ENCODE peak calls at places on chromosomes 11 and 22, in six cellular contexts. X is effector CD4-positive, alpha-beta T cell; E is HFFc6; Y is stomach; M is stimulated activated CD8-positive, alpha-beta memory T cell treated with anti-CD3 and anti-CD28 coated beads, Interleukin-12 subunit alpha, Interleukin-12 subunit beta, amount 100 ng/mL, for 4 hours; G is ureter. N is an unnamed sample.

GRCh38 chr11:73147771-73148681 is 5.9 kb upstream of the FCHSD2 start:
- DNase-seq in X (no peak), E (no peak), Y (no peak), M (no peak), G (no peak), N (peak; percentile 87)

GRCh38 chr11:61480936-61481335 is 27.6 kb upstream of the LRRC10B start:
- DNase-seq in X (no peak), E (no peak), Y (no peak), M (no peak), G (peak; percentile 72), N (no peak)

GRCh38 chr11:554824-555499 is 5.6 kb downstream of the LMNTD2 start:
- DNase-seq in X (peak; percentile 76), E (no peak), Y (peak; percentile 78), M (peak; percentile 63), G (no peak), N (no peak)

GRCh38 chr11:40274017-40274416 is 1185.4 kb downstream of the LRRC4C start:
- DNase-seq in X (no peak), E (peak; percentile 74), Y (no peak), M (no peak), G (no peak), N (no peak)

GRCh38 chr22:17939011-17939410 is 85.3 kb downstream of the MICAL3 start:
- DNase-seq in X (no peak), E (no peak), Y (no peak), M (no peak), G (no peak), N (no peak)

GRCh38 chr11:102934735-102935134 is 20.8 kb downstream of the MMP13 start:
- DNase-seq in X (no peak), E (no peak), Y (no peak), M (no peak), G (no peak), N (no peak)

GRCh38 chr11:72703281-72704008 is 29.2 kb upstream of the PDE2A start:
- DNase-seq in X (no peak), E (peak; percentile 62), Y (no peak), M (no peak), G (peak; percentile 67), N (no peak)

GRCh38 chr11:1053121-1053901 is 16.8 kb upstream of the MUC6 start:
- DNase-seq in X (no peak), E (no peak), Y (no peak), M (no peak), G (no peak), N (no peak)

GRCh38 chr22:40418366-40419201 is 48.2 kb downstream of the SGSM3 start:
- DNase-seq in X (no peak), E (no peak), Y (no peak), M (no peak), G (no peak), N (no peak)

GRCh38 chr22:50540352-50540751 is 5.3 kb upstream of the KLHDC7B start:
- DNase-seq in X (no peak), E (no peak), Y (no peak), M (no peak), G (peak; percentile 41), N (no peak)

GRCh38 chr11:12126352-12127019 is 16.1 kb downstream of the MICAL2 start:
- DNase-seq in X (no peak), E (peak; percentile 81), Y (no peak), M (no peak), G (no peak), N (no peak)

GRCh38 chr11:117180661-117181585 is 2.4 kb downstream of the SIDT2 start:
- DNase-seq in X (peak; percentile 42), E (peak; percentile 77), Y (peak; percentile 87), M (no peak), G (peak; percentile 70), N (peak; percentile 43)

N was measured in left lobe of liver.